ENCODE peak calls at places on chromosomes 16 and 17, in four cellular contexts. X, N, J and M are unnamed samples.

GRCh38 chr17:52106638-52107261 is 51.8 kb downstream of the CA10 start:
- DNase-seq in X (peak), N (peak), J (peak), M (peak)

GRCh38 chr17:39150104-39150634 is 1.3 kb downstream of the PLXDC1 start:
- DNase-seq in N (no peak), X (no peak), J (no peak), M (no peak)

GRCh38 chr16:74601131-74601871 is 5.6 kb downstream of the GLG1 start:
- DNase-seq in J (peak), X (no peak), N (no peak), M (no peak)

GRCh38 chr16:82814059-82814458 is 187.3 kb downstream of the CDH13 start:
- DNase-seq in N (no peak), X (no peak), J (no peak), M (no peak)

GRCh38 chr17:56142325-56142724 is 10.9 kb upstream of the ANKFN1 start:
- DNase-seq in X (no peak), N (no peak), J (no peak), M (peak)

GRCh38 chr17:64356304-64356686 is 34.4 kb downstream of the PECAM1 start:
- DNase-seq in X (no peak), N (no peak), J (no peak), M (no peak)

GRCh38 chr17:74513987-74514631 is 17.2 kb downstream of the CD300LB start:
- DNase-seq in N (no peak), J (no peak), X (peak), M (no peak)

GRCh38 chr16:10852948-10853347 is 24.1 kb upstream of the CIITA start:
- DNase-seq in X (no peak), J (no peak), N (no peak), M (no peak)

GRCh38 chr17:42684929-42685556 is 2.7 kb downstream of the CNTNAP1 start:
- DNase-seq in X (no peak), N (no peak), J (no peak), M (no peak)

GRCh38 chr16:58196898-58197313 is 1.0 kb downstream of the CSNK2A2 start:
- DNase-seq in X (peak), J (peak), N (no peak), M (peak)

GRCh38 chr16:66894948-66895696 is 14.8 kb downstream of the PDP2 start:
- DNase-seq in N (peak), J (peak), X (peak), M (peak)

GRCh38 chr16:50548659-50549560 is 714 bp downstream of the NKD1 start:
- DNase-seq in X (no peak), N (peak), J (no peak), M (no peak)

GRCh38 chr17:67121317-67121887 is 77.0 kb downstream of the CACNG1 start:
- DNase-seq in X (no peak), J (no peak), N (no peak), M (no peak)